ENCODE peak calls at places on chromosomes 11 and 22, in five cellular contexts. I is NCI-H774; D is MV-4-11; O is CD4-positive, alpha-beta T cell; G is AG09309. B is an unnamed sample.

GRCh38 chr11:121451982-121452608 is at the start of gene SORL1:
- DNase-seq in D (no peak), G (no peak), I (peak), O (peak), B (peak)

GRCh38 chr11:121625784-121626506 is 173.2 kb upstream of the SORL1-AS1 start:
- DNase-seq in I (no peak), O (no peak), D (no peak), G (no peak), B (no peak)

GRCh38 chr11:71164621-71165020 is 87.8 kb downstream of the SHANK2 start:
- DNase-seq in D (no peak), I (no peak), G (no peak), O (no peak), B (no peak)

GRCh38 chr11:128779036-128779435 is 85.2 kb downstream of the FLI1 start:
- DNase-seq in D (no peak), O (no peak), I (no peak), G (peak), B (no peak)

GRCh38 chr11:112632866-112633505 is 328.2 kb upstream of the NCAM1 start:
- DNase-seq in G (no peak), D (no peak), O (no peak), I (no peak), B (no peak)

GRCh38 chr11:72224587-72225410 is at the start of gene INPPL1:
- DNase-seq in D (no peak), O (no peak), G (no peak), I (no peak), B (peak)

GRCh38 chr11:72239296-72239848 is 4.6 kb downstream of the PHOX2A start:
- DNase-seq in I (peak), D (no peak), O (no peak), G (no peak), B (no peak)

GRCh38 chr22:44129614-44129976 is 51.1 kb upstream of the PARVG start:
- DNase-seq in O (no peak), I (no peak), G (no peak), D (peak), B (no peak)

GRCh38 chr11:72443016-72443415 is 8.7 kb upstream of the CLPB start:
- DNase-seq in O (no peak), G (peak), D (peak), I (no peak), B (no peak)

GRCh38 chr11:134679592-134679991 is 267.6 kb upstream of the B3GAT1 start:
- DNase-seq in O (no peak), D (no peak), G (no peak), I (no peak), B (peak)

GRCh38 chr11:134677338-134677948 is 265.4 kb upstream of the B3GAT1 start:
- DNase-seq in D (no peak), I (no peak), G (no peak), O (no peak), B (peak)

GRCh38 chr11:125343732-125344131 is 152.3 kb downstream of the FEZ1 start:
- DNase-seq in D (no peak), I (no peak), O (no peak), G (no peak), B (no peak)

GRCh38 chr11:107683807-107684206 is 28.0 kb downstream of the SLN start:
- DNase-seq in O (no peak), I (no peak), D (no peak), G (no peak), B (no peak)

GRCh38 chr11:103586756-103587155 is 449.7 kb upstream of the DDI1 start:
- DNase-seq in D (no peak), G (no peak), I (no peak), O (no peak), B (no peak)

GRCh38 chr11:59187587-59187986 is 15.7 kb downstream of the DTX4 start:
- DNase-seq in O (no peak), D (no peak), G (no peak), I (no peak), B (no peak)

GRCh38 chr11:75656044-75656726 is 12.7 kb downstream of the MAP6 start:
- DNase-seq in G (no peak), D (peak), I (no peak), O (no peak), B (no peak)

GRCh38 chr11:123069878-123070821 is 8.2 kb upstream of the HSPA8 start:
- DNase-seq in I (no peak), O (no peak), G (no peak), D (peak), B (no peak)

B was measured in type B pancreatic cell.